ENCODE peak calls at places on chromosomes 13 and 19, in four cellular contexts. One of them, this sample, is unnamed.

GRCh38 chr19:49445997-49446396 is 4.7 kb upstream of the SLC17A7 start:
- DNase-seq in A549: no peak
- DNase-seq in GM12878: no peak
- DNase-seq in HepG2: no peak
- DNase-seq in this sample: no peak

GRCh38 chr19:7254590-7254989 is 39.6 kb downstream of the INSR start:
- DNase-seq in GM12878: no peak
- DNase-seq in A549: no peak
- DNase-seq in HepG2: no peak
- DNase-seq in this sample: no peak

GRCh38 chr19:1512671-1513491 is at the start of gene ADAMTSL5:
- DNase-seq in A549: peak
- DNase-seq in HepG2: peak
- DNase-seq in GM12878: no peak
- DNase-seq in this sample: peak

GRCh38 chr19:800360-801029 is 3.2 kb downstream of the PTBP1 start:
- DNase-seq in A549: no peak
- DNase-seq in GM12878: no peak
- DNase-seq in HepG2: peak
- DNase-seq in this sample: no peak

GRCh38 chr13:110108348-110109139 is 198.4 kb downstream of the COL4A1 start:
- DNase-seq in GM12878: no peak
- DNase-seq in HepG2: peak
- DNase-seq in A549: peak
- DNase-seq in this sample: no peak

GRCh38 chr13:24050796-24051715 is 109.5 kb upstream of the SPATA13 start:
- DNase-seq in GM12878: no peak
- DNase-seq in A549: no peak
- DNase-seq in HepG2: no peak
- DNase-seq in this sample: no peak

GRCh38 chr13:28707629-28708427 is 10.9 kb downstream of the SLC46A3 start:
- DNase-seq in A549: no peak
- DNase-seq in GM12878: peak
- DNase-seq in HepG2: no peak
- DNase-seq in this sample: no peak

GRCh38 chr19:50357178-50358100 is 8.0 kb downstream of the NAPSA start:
- DNase-seq in HepG2: peak
- DNase-seq in GM12878: peak
- DNase-seq in A549: peak
- DNase-seq in this sample: peak

GRCh38 chr19:28008695-28009094 is 1204.3 kb downstream of the UQCRFS1 start:
- DNase-seq in A549: no peak
- DNase-seq in GM12878: no peak
- DNase-seq in HepG2: no peak
- DNase-seq in this sample: no peak

GRCh38 chr13:51325837-51326236 is 13.7 kb upstream of the SERPINE3 start:
- DNase-seq in A549: no peak
- DNase-seq in HepG2: no peak
- DNase-seq in GM12878: no peak
- DNase-seq in this sample: no peak

GRCh38 chr13:19161308-19161707 is 20.3 kb downstream of the TUBA3C start:
- DNase-seq in GM12878: no peak
- DNase-seq in A549: no peak
- DNase-seq in HepG2: no peak
- DNase-seq in this sample: no peak

GRCh38 chr19:13995878-13996765 is 10.0 kb downstream of the RFX1 start:
- DNase-seq in GM12878: no peak
- DNase-seq in HepG2: no peak
- DNase-seq in A549: no peak
- DNase-seq in this sample: no peak

GRCh38 chr13:23767806-23768205 is 121.4 kb downstream of the MIPEP start:
- DNase-seq in GM12878: no peak
- DNase-seq in HepG2: no peak
- DNase-seq in A549: no peak
- DNase-seq in this sample: no peak

GRCh38 chr19:39448271-39448670 is 2.9 kb downstream of the SUPT5H start:
- DNase-seq in GM12878: no peak
- DNase-seq in HepG2: no peak
- DNase-seq in A549: no peak
- DNase-seq in this sample: no peak

GRCh38 chr19:5961969-5962945 is 15.7 kb downstream of the RANBP3 start:
- DNase-seq in GM12878: no peak
- DNase-seq in A549: no peak
- DNase-seq in HepG2: peak
- DNase-seq in this sample: no peak

GRCh38 chr19:35959968-35960320 is 23.8 kb downstream of the LRFN3 start:
- DNase-seq in GM12878: no peak
- DNase-seq in A549: no peak
- DNase-seq in HepG2: no peak
- DNase-seq in this sample: no peak

GRCh38 chr19:35955881-35956634 is 19.9 kb downstream of the LRFN3 start:
- DNase-seq in HepG2: no peak
- DNase-seq in A549: no peak
- DNase-seq in GM12878: no peak
- DNase-seq in this sample: no peak

GRCh38 chr19:35958660-35959039 is 22.5 kb downstream of the LRFN3 start:
- DNase-seq in A549: no peak
- DNase-seq in HepG2: no peak
- DNase-seq in GM12878: no peak
- DNase-seq in this sample: no peak

GRCh38 chr19:35960432-35960972 is 24.3 kb downstream of the LRFN3 start:
- DNase-seq in HepG2: no peak
- DNase-seq in GM12878: no peak
- DNase-seq in A549: no peak
- DNase-seq in this sample: no peak

DNA sequence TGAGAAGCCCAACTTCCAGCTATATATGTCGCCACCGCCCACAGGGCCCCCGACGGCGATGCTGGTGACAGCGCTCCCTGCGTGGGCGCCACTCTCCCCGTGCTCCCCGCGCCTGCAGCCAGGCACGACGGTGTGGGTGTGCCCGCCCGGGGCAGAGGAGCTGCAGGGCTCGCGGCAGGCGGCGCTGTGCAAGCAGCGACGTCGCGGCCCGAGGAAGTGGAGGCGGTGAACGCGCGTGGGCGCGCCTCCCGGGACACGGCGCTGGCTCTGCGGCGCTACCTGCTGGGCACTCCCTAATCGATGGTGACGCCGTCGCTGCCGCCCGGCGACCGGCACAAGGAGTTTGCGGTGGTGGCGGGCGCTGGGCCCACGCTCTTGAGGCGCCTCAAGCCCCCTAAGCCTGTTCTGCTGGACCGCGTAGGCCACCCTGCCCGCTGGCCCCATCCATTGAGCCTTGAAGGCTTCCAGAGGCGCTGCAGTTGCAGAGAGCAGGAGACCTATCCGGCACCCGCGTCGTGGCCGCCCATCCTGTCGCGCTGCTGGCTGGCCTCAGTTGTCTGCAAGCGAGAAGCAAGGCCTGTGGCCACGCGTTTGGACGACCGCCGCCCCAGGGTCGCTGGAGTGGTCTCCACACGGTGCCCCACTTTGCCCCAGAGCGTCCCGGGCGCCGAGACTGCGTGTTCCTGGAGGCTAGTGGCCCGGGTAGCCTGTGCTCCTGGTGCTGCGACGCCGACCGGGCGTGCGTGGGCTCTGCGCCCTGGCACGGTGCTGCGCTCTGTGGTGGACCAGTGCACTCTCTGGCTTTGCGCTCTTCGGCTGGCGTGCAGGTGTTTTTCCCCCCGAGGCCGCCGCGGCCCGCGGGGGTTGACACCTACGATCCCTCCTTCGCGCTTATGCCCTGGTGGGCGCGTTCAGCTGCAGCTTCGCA is 23.1 kb downstream of the LRFN3 start:
- DNase-seq in HepG2: no peak
- DNase-seq in A549: no peak
- DNase-seq in GM12878: no peak
- DNase-seq in this sample: no peak
- TF ChIP-seq POLR2AphosphoS2 in HepG2: no peak
- TF ChIP-seq POLR2AphosphoS2 in A549: no peak
- TF ChIP-seq POLR2AphosphoS2 in GM12878: no peak
- TF ChIP-seq POLR2AphosphoS2 in this sample: no peak

DNA sequence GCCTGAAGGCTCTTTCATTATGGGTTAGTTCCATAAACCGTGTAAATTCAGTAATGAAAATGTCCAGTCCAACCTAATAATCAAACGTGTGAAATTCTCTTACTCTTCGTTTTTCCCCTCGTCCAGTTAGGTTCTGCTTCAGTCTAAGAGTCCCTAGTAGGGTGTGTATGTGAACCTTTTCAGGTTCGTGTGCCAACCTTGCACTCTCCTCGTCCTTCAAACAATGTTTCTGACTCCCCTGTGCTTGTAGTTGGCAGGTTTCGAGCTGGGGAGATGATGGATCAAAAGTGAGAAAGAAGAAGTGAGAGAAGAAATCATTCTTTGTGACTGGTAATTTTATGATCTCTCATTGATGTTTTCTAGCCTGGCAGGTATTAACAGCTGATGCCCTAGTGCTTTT is 366.1 kb downstream of the GPC5 start:
- DNase-seq in GM12878: peak
- DNase-seq in A549: no peak
- DNase-seq in HepG2: no peak
- DNase-seq in this sample: no peak
- TF ChIP-seq POLR2AphosphoS2 in GM12878: no peak
- TF ChIP-seq POLR2AphosphoS2 in A549: no peak
- TF ChIP-seq POLR2AphosphoS2 in HepG2: no peak
- TF ChIP-seq POLR2AphosphoS2 in this sample: no peak

GRCh38 chr19:36719687-36720556 is 32.5 kb downstream of the ZNF567 start:
- DNase-seq in GM12878: no peak
- DNase-seq in A549: no peak
- DNase-seq in HepG2: no peak
- DNase-seq in this sample: no peak
- TF ChIP-seq POLR2AphosphoS2 in GM12878: no peak
- TF ChIP-seq POLR2AphosphoS2 in A549: no peak
- TF ChIP-seq POLR2AphosphoS2 in HepG2: no peak
- TF ChIP-seq POLR2AphosphoS2 in this sample: no peak

DNA sequence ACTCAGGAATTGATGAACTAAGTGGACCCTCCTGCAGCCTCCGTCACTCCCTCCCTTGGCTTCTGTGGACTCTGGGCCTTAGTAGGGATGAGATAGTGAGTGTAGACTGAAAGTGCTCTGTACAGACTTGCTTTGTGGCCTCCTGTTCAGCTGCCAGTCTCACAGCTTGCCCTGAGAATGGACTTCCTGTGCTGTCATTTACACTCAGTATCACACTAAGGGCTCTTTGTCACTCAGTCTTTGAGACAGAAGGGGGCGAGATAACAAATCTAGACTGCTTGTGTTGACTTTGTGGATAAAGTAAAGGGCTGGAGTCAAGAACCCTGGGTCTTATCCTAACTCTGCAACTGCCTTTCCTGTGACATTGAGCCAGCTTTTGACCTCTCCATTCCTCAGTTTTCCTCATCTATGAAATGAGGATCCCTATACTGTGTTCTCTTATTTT is 21.0 kb upstream of the SPRY2 start:
- DNase-seq in GM12878: no peak
- DNase-seq in A549: no peak
- DNase-seq in HepG2: peak
- DNase-seq in this sample: peak
- TF ChIP-seq POLR2AphosphoS2 in GM12878: no peak
- TF ChIP-seq POLR2AphosphoS2 in A549: no peak
- TF ChIP-seq POLR2AphosphoS2 in HepG2: no peak
- TF ChIP-seq POLR2AphosphoS2 in this sample: no peak

GRCh38 chr19:58387338-58388174 is 487 bp downstream of the RPS5 start:
- DNase-seq in A549: no peak
- DNase-seq in HepG2: no peak
- DNase-seq in GM12878: no peak
- DNase-seq in this sample: no peak

GRCh38 chr19:58382997-58383603 is 2.3 kb upstream of the ZNF837 start:
- DNase-seq in GM12878: no peak
- DNase-seq in A549: no peak
- DNase-seq in HepG2: no peak
- DNase-seq in this sample: no peak

GRCh38 chr19:58386166-58386575 is 898 bp upstream of the RPS5 start:
- DNase-seq in A549: no peak
- DNase-seq in HepG2: no peak
- DNase-seq in GM12878: no peak
- DNase-seq in this sample: no peak

GRCh38 chr19:58386576-58387337 is at the start of gene RPS5:
- DNase-seq in A549: peak
- DNase-seq in GM12878: peak
- DNase-seq in HepG2: peak
- DNase-seq in this sample: peak

GRCh38 chr19:58385313-58386165 is 1.5 kb upstream of the RPS5 start:
- DNase-seq in A549: no peak
- DNase-seq in GM12878: no peak
- DNase-seq in HepG2: no peak
- DNase-seq in this sample: no peak
- TF ChIP-seq POLR2AphosphoS2 in A549: no peak
- TF ChIP-seq POLR2AphosphoS2 in GM12878: no peak
- TF ChIP-seq POLR2AphosphoS2 in HepG2: no peak
- TF ChIP-seq POLR2AphosphoS2 in this sample: no peak

DNA sequence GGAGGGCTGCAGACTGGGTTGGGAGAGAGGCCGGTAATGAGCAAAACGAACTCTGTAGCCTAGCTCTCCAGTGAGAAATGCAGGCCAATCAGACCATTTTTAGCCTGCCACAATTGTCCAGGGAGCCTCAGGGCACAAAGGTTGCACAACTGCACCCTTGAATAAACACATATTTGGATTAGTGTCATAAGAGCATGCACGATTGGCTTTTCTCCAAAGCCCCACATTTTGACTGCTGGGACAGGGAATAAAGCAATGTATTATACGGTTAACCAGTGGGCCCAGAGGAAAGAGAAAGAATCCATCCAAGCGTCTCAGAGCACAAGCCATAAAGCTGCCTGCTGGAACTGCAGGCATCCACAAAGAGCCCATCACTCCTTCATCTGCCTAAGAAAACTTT is 729.4 kb upstream of the SGCG start:
- DNase-seq in GM12878: no peak
- DNase-seq in HepG2: peak
- DNase-seq in A549: no peak
- DNase-seq in this sample: no peak
- TF ChIP-seq POLR2AphosphoS2 in GM12878: no peak
- TF ChIP-seq POLR2AphosphoS2 in HepG2: no peak
- TF ChIP-seq POLR2AphosphoS2 in A549: no peak
- TF ChIP-seq POLR2AphosphoS2 in this sample: no peak

This sample was measured in K562.